ENCODE peak calls at places on chromosomes 3 and 15, in seven cellular contexts. One of them, this sample, is unnamed.

GRCh38 chr15:35117508-35118280 is 32.6 kb upstream of the NANOGP8 start:
- DNase-seq in dorsolateral prefrontal cortex: no peak
- DNase-seq in Calu3: no peak
- DNase-seq in astrocyte of the spinal cord: no peak
- DNase-seq in K562: no peak
- DNase-seq in heart right ventricle: no peak
- DNase-seq in mammary epithelial cell: no peak
- DNase-seq in this sample: no peak

GRCh38 chr15:33801954-33802353 is 166.3 kb upstream of the CHRM5 start:
- DNase-seq in dorsolateral prefrontal cortex: no peak
- DNase-seq in Calu3: no peak
- DNase-seq in astrocyte of the spinal cord: no peak
- DNase-seq in K562: no peak
- DNase-seq in heart right ventricle: no peak
- DNase-seq in mammary epithelial cell: peak; percentile 2
- DNase-seq in this sample: no peak

GRCh38 chr3:101066776-101067175 is 73.6 kb upstream of the ABI3BP start:
- DNase-seq in dorsolateral prefrontal cortex: no peak
- DNase-seq in Calu3: no peak
- DNase-seq in astrocyte of the spinal cord: peak; percentile 55
- DNase-seq in K562: no peak
- DNase-seq in heart right ventricle: no peak
- DNase-seq in mammary epithelial cell: peak; percentile 61
- DNase-seq in this sample: peak; percentile 33

GRCh38 chr3:48847586-48848423 is at the start of gene PRKAR2A:
- DNase-seq in dorsolateral prefrontal cortex: peak; percentile 96
- DNase-seq in Calu3: peak; percentile 92
- DNase-seq in astrocyte of the spinal cord: peak; percentile 88
- DNase-seq in K562: peak; percentile 93
- DNase-seq in heart right ventricle: peak; percentile 89
- DNase-seq in mammary epithelial cell: peak; percentile 82
- DNase-seq in this sample: peak; percentile 85

GRCh38 chr3:178195824-178196223 is 340.4 kb upstream of the KCNMB2 start:
- DNase-seq in dorsolateral prefrontal cortex: no peak
- DNase-seq in Calu3: no peak
- DNase-seq in astrocyte of the spinal cord: peak; percentile 52
- DNase-seq in K562: peak; percentile 23
- DNase-seq in heart right ventricle: no peak
- DNase-seq in mammary epithelial cell: peak; percentile 71
- DNase-seq in this sample: peak; percentile 50

GRCh38 chr3:113557374-113557773 is 25.0 kb downstream of the SIDT1 start:
- DNase-seq in dorsolateral prefrontal cortex: no peak
- DNase-seq in Calu3: peak; percentile 35
- DNase-seq in astrocyte of the spinal cord: peak; percentile 23
- DNase-seq in K562: no peak
- DNase-seq in heart right ventricle: no peak
- DNase-seq in mammary epithelial cell: peak; percentile 67
- DNase-seq in this sample: peak; percentile 64

GRCh38 chr3:173733029-173733652 is 335.6 kb downstream of the NLGN1 start:
- DNase-seq in dorsolateral prefrontal cortex: no peak
- DNase-seq in Calu3: peak; percentile 34
- DNase-seq in astrocyte of the spinal cord: peak; percentile 63
- DNase-seq in K562: no peak
- DNase-seq in heart right ventricle: no peak
- DNase-seq in mammary epithelial cell: no peak
- DNase-seq in this sample: peak; percentile 52

GRCh38 chr3:142239421-142239820 is 14.0 kb upstream of the GK5 start:
- DNase-seq in dorsolateral prefrontal cortex: no peak
- DNase-seq in Calu3: no peak
- DNase-seq in astrocyte of the spinal cord: no peak
- DNase-seq in K562: no peak
- DNase-seq in heart right ventricle: no peak
- DNase-seq in mammary epithelial cell: no peak
- DNase-seq in this sample: peak; percentile 55

GRCh38 chr3:39128951-39129350 is 21.5 kb downstream of the TTC21A start:
- DNase-seq in dorsolateral prefrontal cortex: no peak
- DNase-seq in Calu3: no peak
- DNase-seq in astrocyte of the spinal cord: no peak
- DNase-seq in K562: no peak
- DNase-seq in heart right ventricle: no peak
- DNase-seq in mammary epithelial cell: no peak
- DNase-seq in this sample: no peak

GRCh38 chr3:102536479-102536878 is 101.7 kb downstream of the ZPLD1 start:
- DNase-seq in dorsolateral prefrontal cortex: no peak
- DNase-seq in Calu3: no peak
- DNase-seq in astrocyte of the spinal cord: peak; percentile 54
- DNase-seq in K562: no peak
- DNase-seq in heart right ventricle: no peak
- DNase-seq in mammary epithelial cell: peak; percentile 39
- DNase-seq in this sample: peak; percentile 55

GRCh38 chr15:91182096-91182495 is 82.0 kb downstream of the SV2B start:
- DNase-seq in dorsolateral prefrontal cortex: no peak
- DNase-seq in Calu3: no peak
- DNase-seq in astrocyte of the spinal cord: no peak
- DNase-seq in K562: no peak
- DNase-seq in heart right ventricle: no peak
- DNase-seq in mammary epithelial cell: no peak
- DNase-seq in this sample: no peak

GRCh38 chr3:71063768-71064287 is 519.7 kb downstream of the FOXP1 start:
- DNase-seq in dorsolateral prefrontal cortex: no peak
- DNase-seq in Calu3: peak; percentile 19
- DNase-seq in astrocyte of the spinal cord: no peak
- DNase-seq in K562: peak; percentile 21
- DNase-seq in heart right ventricle: peak; percentile 49
- DNase-seq in mammary epithelial cell: peak; percentile 79
- DNase-seq in this sample: peak; percentile 68

GRCh38 chr15:48072941-48073340 is 47.8 kb upstream of the SLC24A5 start:
- DNase-seq in dorsolateral prefrontal cortex: no peak
- DNase-seq in Calu3: no peak
- DNase-seq in astrocyte of the spinal cord: no peak
- DNase-seq in K562: no peak
- DNase-seq in heart right ventricle: no peak
- DNase-seq in mammary epithelial cell: no peak
- DNase-seq in this sample: no peak

GRCh38 chr3:48565591-48566400 is 2.2 kb upstream of the UCN2 start:
- DNase-seq in dorsolateral prefrontal cortex: no peak
- DNase-seq in Calu3: peak; percentile 13
- DNase-seq in astrocyte of the spinal cord: peak; percentile 78
- DNase-seq in K562: no peak
- DNase-seq in heart right ventricle: no peak
- DNase-seq in mammary epithelial cell: peak; percentile 76
- DNase-seq in this sample: peak; percentile 78

GRCh38 chr3:183160616-183161015 is 1.9 kb downstream of the LAMP3 start:
- DNase-seq in dorsolateral prefrontal cortex: no peak
- DNase-seq in Calu3: no peak
- DNase-seq in astrocyte of the spinal cord: no peak
- DNase-seq in K562: no peak
- DNase-seq in heart right ventricle: no peak
- DNase-seq in mammary epithelial cell: no peak
- DNase-seq in this sample: no peak

GRCh38 chr3:183161552-183162345 is 785 bp downstream of the LAMP3 start:
- DNase-seq in dorsolateral prefrontal cortex: no peak
- DNase-seq in Calu3: peak; percentile 25
- DNase-seq in astrocyte of the spinal cord: no peak
- DNase-seq in K562: no peak
- DNase-seq in heart right ventricle: no peak
- DNase-seq in mammary epithelial cell: no peak
- DNase-seq in this sample: no peak

GRCh38 chr3:183158552-183159006 is 4.0 kb downstream of the LAMP3 start:
- DNase-seq in dorsolateral prefrontal cortex: no peak
- DNase-seq in Calu3: no peak
- DNase-seq in astrocyte of the spinal cord: peak; percentile 62
- DNase-seq in K562: peak; percentile 61
- DNase-seq in heart right ventricle: no peak
- DNase-seq in mammary epithelial cell: peak; percentile 86
- DNase-seq in this sample: peak; percentile 74

GRCh38 chr3:183158113-183158512 is 4.4 kb downstream of the LAMP3 start:
- DNase-seq in dorsolateral prefrontal cortex: no peak
- DNase-seq in Calu3: no peak
- DNase-seq in astrocyte of the spinal cord: no peak
- DNase-seq in K562: no peak
- DNase-seq in heart right ventricle: no peak
- DNase-seq in mammary epithelial cell: no peak
- DNase-seq in this sample: no peak

DNA sequence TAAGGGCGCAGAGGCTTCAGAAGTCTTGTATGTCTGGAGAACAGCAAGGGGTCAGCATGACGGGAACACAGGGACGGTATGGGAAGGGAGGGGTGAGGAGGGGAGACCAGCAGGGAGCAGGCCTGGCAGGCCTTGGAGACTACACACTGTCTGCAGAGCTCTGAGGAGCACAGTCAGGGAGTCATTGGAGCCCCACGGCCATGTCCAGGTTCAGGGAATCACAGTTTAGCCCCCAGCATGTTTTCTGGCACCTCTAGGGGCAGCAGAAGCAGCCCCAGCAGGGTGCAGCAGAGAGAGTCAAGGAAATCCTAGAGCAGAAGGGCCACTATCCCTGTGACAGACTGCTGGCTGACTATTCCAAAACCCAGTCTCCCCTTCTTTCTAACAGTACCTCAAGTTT is 3.2 kb downstream of the LAMP3 start:
- DNase-seq in dorsolateral prefrontal cortex: no peak
- DNase-seq in Calu3: peak; percentile 45
- DNase-seq in astrocyte of the spinal cord: no peak
- DNase-seq in K562: peak; percentile 47
- DNase-seq in heart right ventricle: no peak
- DNase-seq in mammary epithelial cell: no peak
- DNase-seq in this sample: no peak
- TF ChIP-seq CTCF in dorsolateral prefrontal cortex: no peak
- TF ChIP-seq CTCF in Calu3: peak; percentile 55
- TF ChIP-seq CTCF in astrocyte of the spinal cord: peak; percentile 18
- TF ChIP-seq CTCF in K562: peak; percentile 62
- TF ChIP-seq CTCF in heart right ventricle: no peak
- TF ChIP-seq CTCF in mammary epithelial cell: no peak
- TF ChIP-seq CTCF in this sample: no peak

GRCh38 chr3:123361019-123361418 is 87.9 kb downstream of the ADCY5 start:
- DNase-seq in dorsolateral prefrontal cortex: peak; percentile 31
- DNase-seq in Calu3: no peak
- DNase-seq in astrocyte of the spinal cord: no peak
- DNase-seq in K562: no peak
- DNase-seq in heart right ventricle: no peak
- DNase-seq in mammary epithelial cell: no peak
- DNase-seq in this sample: no peak
- TF ChIP-seq CTCF in dorsolateral prefrontal cortex: no peak
- TF ChIP-seq CTCF in Calu3: no peak
- TF ChIP-seq CTCF in astrocyte of the spinal cord: peak; percentile 16
- TF ChIP-seq CTCF in K562: no peak
- TF ChIP-seq CTCF in heart right ventricle: no peak
- TF ChIP-seq CTCF in mammary epithelial cell: peak; percentile 11
- TF ChIP-seq CTCF in this sample: no peak

DNA sequence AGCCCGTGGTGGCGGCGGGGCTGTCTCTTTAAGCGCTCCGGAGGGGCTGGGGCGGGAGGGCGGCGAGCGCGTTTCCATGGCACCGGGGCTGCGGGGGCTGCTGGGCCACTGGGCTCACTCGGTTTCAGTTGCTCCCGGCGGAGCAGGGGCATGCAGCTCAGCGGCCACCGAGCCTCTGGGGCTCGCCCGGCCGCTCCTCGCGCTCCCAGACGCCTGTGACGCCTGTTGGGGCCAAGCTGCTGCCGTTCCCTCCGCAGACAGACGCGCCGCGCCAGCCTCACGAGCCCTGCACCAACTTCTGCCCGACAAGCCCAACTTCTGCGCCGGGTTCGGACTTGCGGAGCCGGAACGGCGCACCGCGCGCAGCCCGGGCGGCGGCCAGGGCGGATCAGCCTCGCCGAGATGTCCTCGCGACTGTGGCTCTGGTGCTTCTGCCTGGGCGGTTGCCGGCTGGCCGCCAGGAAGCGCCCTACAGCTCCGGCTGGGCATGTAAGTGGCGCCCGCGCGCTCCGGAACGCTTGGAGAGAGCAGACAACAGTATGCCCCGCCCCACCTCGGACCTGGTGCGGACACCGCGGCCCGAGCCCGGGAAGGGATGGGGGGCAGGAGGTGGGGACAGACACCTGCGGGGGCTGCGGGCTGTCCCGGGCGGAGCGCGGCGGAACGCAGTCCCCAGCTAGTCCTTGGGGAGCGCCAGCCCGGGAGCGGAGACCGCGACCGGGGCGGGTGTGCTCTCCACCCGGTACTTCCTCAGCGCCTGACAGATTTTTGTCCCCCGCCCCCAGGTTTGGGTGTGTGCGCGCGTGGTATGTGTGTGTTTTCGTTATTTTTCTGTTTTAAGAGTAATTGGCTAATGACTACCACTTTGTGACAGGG is 154.1 kb upstream of the GOLIM4 start:
- DNase-seq in dorsolateral prefrontal cortex: peak; percentile 78
- DNase-seq in Calu3: peak; percentile 90
- DNase-seq in astrocyte of the spinal cord: peak; percentile 79
- DNase-seq in K562: peak; percentile 12
- DNase-seq in heart right ventricle: peak; percentile 51
- DNase-seq in mammary epithelial cell: peak; percentile 74
- DNase-seq in this sample: peak; percentile 43
- TF ChIP-seq CTCF in dorsolateral prefrontal cortex: peak; percentile 22
- TF ChIP-seq CTCF in Calu3: peak; percentile 61
- TF ChIP-seq CTCF in astrocyte of the spinal cord: peak; percentile 48
- TF ChIP-seq CTCF in K562: no peak
- TF ChIP-seq CTCF in heart right ventricle: peak; percentile 28
- TF ChIP-seq CTCF in mammary epithelial cell: no peak
- TF ChIP-seq CTCF in this sample: no peak

DNA sequence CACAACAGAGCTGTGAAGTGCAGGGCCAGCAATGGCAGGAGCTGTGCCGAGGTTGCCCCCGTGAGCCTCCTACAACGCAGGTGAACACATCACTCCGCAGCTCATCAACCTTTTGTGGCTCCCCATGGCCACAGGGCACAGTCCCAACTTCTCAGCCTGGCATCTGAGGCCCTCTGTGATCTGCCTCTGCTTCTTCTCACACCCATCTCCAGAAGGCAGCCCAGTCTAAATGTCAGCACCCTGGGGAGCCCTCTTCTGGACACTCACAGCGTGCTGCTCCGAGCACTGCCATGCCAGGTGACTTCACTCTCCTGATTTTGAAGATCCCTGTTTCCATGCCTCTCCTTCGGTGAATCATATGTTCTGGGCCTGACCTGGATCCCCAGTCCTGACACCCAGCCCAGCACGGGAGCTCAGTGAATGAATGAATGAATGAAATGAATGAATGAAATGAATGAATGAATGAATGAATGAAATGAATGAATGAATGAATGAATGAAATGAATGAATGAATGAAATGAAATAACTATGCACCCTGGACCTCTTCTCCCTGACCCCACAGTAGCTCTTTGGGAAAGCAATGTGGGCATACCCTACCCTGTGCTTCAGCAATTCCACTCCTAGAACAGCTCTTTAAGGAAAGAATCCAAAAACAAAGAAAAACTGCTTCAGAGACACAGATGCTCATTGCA is 17.9 kb upstream of the SKIC8 start:
- DNase-seq in dorsolateral prefrontal cortex: peak; percentile 45
- DNase-seq in Calu3: peak; percentile 59
- DNase-seq in astrocyte of the spinal cord: no peak
- DNase-seq in K562: peak; percentile 58
- DNase-seq in heart right ventricle: no peak
- DNase-seq in mammary epithelial cell: peak; percentile 26
- DNase-seq in this sample: peak; percentile 31
- TF ChIP-seq CTCF in dorsolateral prefrontal cortex: no peak
- TF ChIP-seq CTCF in Calu3: peak; percentile 26
- TF ChIP-seq CTCF in astrocyte of the spinal cord: peak; percentile 11
- TF ChIP-seq CTCF in K562: peak; percentile 53
- TF ChIP-seq CTCF in heart right ventricle: no peak
- TF ChIP-seq CTCF in mammary epithelial cell: no peak
- TF ChIP-seq CTCF in this sample: no peak